ENCODE peak calls at places on chromosomes 6 and 20, in four cellular contexts. E is Peyer's patch, D is spleen, K is lower lobe of right lung. N is an unnamed sample.

GRCh38 chr20:47681977-47682812 is 103.1 kb downstream of the SULF2 start:
- DNase-seq in D (peak; percentile 82), K (peak; percentile 61), E (no peak), N (no peak)

GRCh38 chr6:151656392-151656791 is 151.1 kb upstream of the ESR1 start:
- DNase-seq in D (no peak), K (no peak), E (no peak), N (no peak)

GRCh38 chr20:58439974-58440767 is 51.1 kb downstream of the VAPB start:
- DNase-seq in K (no peak), D (no peak), E (no peak), N (no peak)

GRCh38 chr6:49202923-49203322 is 260.1 kb downstream of the MMUT start:
- DNase-seq in E (no peak), K (no peak), D (no peak), N (no peak)

GRCh38 chr6:151452750-151453427 is 963 bp upstream of the RMND1 start:
- DNase-seq in D (no peak), E (no peak), K (no peak), N (peak; percentile 17)

GRCh38 chr20:23227274-23227673 is 123.3 kb upstream of the NXT1 start:
- DNase-seq in K (no peak), E (no peak), D (no peak), N (no peak)

GRCh38 chr6:128275681-128276080 is 244.7 kb downstream of the PTPRK start:
- DNase-seq in D (no peak), K (no peak), E (no peak), N (no peak)

GRCh38 chr20:10498196-10498595 is 63.1 kb downstream of the SLX4IP start:
- DNase-seq in D (no peak), K (no peak), E (no peak), N (peak; percentile 29)

GRCh38 chr6:15288856-15289255 is 43.0 kb downstream of the JARID2 start:
- DNase-seq in E (no peak), D (no peak), K (no peak), N (no peak)

GRCh38 chr6:20554326-20554725 is 20.1 kb downstream of the CDKAL1 start:
- DNase-seq in K (no peak), D (no peak), E (no peak), N (no peak)

GRCh38 chr20:48742233-48742632 is 85.6 kb downstream of the PREX1 start:
- DNase-seq in E (no peak), D (no peak), K (no peak), N (no peak)

GRCh38 chr6:27161946-27162603 is 85.4 kb upstream of the PRSS16 start:
- DNase-seq in D (no peak), E (no peak), K (no peak), N (no peak)

DNA sequence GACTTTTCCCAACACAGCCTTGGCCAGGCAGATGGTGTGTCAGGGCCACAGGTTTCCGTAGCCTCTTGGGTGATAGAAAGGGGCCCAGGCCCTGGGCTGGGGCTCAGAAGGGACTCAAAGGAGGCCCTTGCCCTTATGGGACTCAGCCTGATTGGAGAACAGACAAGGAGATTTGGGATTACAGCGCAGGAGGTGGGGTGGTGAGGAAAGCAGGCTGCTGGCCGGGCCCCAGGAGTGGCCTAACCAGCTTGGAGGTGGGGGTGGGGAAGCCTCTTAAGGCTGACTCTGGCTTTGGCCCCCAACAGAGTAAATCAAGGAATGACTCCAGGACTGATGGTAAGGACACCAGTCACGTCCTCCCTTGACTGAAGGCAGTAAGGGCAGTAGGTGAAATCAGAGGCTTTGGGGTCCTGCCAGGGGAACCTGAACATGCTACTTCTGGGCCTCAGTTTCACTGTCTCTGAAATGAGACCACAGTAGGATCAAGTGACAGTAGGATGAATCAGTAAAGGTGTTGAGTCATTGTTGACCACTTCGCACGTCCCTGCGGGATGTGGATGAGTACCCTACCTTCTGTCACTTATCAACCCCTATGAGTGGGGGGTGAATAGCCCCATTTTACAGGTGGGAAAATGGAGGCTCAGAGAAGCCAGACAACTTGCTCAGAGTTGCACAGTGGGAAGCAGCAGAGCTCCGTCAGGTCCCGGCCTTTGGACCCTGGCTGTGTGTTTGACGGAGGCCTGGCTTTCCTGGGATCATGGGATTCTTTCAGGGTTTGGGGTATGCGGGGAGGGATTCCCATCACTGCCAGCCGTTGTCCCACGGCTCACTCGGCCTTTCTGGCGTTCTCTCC is 4.5 kb downstream of the SNAI1 start:
- DNase-seq in K (no peak), D (no peak), E (no peak), N (no peak)
- H3K4me3 ChIP-seq in K (no peak overlapping the region), D (no peak overlapping the region), E (no peak overlapping the region), N (no peak overlapping the region)

GRCh38 chr6:129630606-129631005 is 79.4 kb downstream of the ARHGAP18 start:
- DNase-seq in E (no peak), D (no peak), K (no peak), N (no peak)

GRCh38 chr6:129632081-129632758 is 77.8 kb downstream of the ARHGAP18 start:
- DNase-seq in D (no peak), K (no peak), E (no peak), N (no peak)

GRCh38 chr6:129624488-129624887 is 85.5 kb downstream of the ARHGAP18 start:
- DNase-seq in E (no peak), D (no peak), K (no peak), N (no peak)

GRCh38 chr6:129631070-129631469 is 78.9 kb downstream of the ARHGAP18 start:
- DNase-seq in D (no peak), K (no peak), E (no peak), N (no peak)

DNA sequence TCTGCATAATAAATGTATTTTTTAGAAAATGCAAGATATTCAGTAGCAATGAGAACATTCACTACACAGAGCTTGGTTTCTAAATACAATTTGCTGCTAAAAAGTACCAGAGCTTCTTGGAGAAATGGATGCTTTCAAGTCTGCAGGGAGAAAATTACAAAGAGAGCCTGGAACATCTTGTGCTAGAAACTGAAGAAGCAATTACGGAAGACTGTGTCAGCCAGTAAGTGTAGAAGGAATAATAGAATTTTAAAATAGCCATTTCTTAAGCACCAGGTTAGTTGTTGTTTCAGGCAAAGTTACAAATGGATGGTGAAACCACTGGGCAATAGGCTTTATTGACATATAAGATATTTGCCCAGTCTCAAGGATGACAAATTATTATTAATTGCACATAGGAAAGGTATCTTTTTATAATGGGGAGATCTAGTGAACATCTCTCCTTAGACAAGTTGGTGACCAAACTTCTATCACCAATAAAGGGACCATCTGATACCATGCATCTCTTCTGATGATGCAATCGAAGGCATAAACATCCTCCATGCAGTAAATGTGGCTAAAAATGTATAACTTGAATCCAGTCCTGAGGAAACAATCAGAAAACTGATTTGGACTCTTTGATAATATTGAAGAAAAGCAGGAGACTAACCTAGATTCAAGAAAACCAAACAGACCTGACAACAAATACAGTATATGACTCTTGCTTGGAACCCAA is 81.7 kb downstream of the ARHGAP18 start:
- DNase-seq in E (no peak), K (no peak), D (no peak), N (no peak)
- H3K27ac ChIP-seq in E (no peak overlapping the region), K (no peak overlapping the region), D (no peak overlapping the region), N (no peak overlapping the region)

GRCh38 chr6:43277643-43278523 is 20.2 kb upstream of the SLC22A7 start:
- DNase-seq in E (peak; percentile 92), K (no peak), D (no peak), N (no peak)

GRCh38 chr6:43276180-43277082 is 21.6 kb upstream of the SLC22A7 start:
- DNase-seq in D (no peak), E (peak; percentile 79), K (no peak), N (no peak)

GRCh38 chr6:43278524-43279078 is 19.5 kb upstream of the SLC22A7 start:
- DNase-seq in D (no peak), E (peak; percentile 80), K (no peak), N (no peak)

GRCh38 chr6:43275782-43276179 is 22.3 kb upstream of the SLC22A7 start:
- DNase-seq in K (no peak), D (no peak), E (peak; percentile 54), N (no peak)

DNA sequence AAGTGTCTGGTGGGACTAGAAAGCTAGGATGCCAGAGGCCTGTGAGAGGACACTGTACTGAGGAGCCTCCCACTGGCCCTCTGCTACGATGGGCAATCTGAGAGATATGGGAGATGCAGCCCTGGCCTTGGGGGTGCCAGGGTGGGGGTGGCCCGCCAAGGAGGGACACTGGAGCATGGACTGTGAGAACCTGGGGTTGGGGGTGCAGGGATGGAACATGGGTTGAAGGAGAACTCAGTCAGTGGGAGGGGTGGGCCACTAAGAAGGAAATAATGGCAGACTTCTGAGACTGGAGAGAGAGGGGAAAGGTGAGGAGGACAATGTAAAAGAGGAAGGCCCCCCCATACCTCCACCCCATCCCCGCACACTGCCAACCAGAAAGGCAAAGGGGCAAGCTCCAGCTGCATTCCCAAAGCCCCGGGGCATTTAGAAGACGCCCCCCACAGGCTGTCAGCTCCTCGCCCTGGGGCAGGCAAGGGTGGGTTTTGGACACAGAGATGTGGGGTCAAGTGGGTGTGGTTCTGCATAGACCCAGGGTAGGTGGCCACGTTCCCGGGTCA is 20.9 kb upstream of the SLC22A7 start:
- DNase-seq in D (no peak), E (no peak), K (no peak), N (no peak)
- TF ChIP-seq CTCF in D (no peak), E (no peak), K (no peak), N (no peak)

GRCh38 chr6:91366781-91367180 is 779.9 kb upstream of the MAP3K7 start:
- DNase-seq in E (no peak), D (no peak), K (no peak), N (no peak)
- H3K4me3 ChIP-seq in E (no peak overlapping the region), D (no peak overlapping the region), K (no peak overlapping the region), N (no peak overlapping the region)

N was measured in DND-41.